ENCODE peak calls at places on chromosomes 4 and X, in six cellular contexts. G is HFFc6, O is AG09309, N is adipocyte, E is WTC11, X is GF-D8. M is an unnamed sample.
A peak's percentile ranks its signal among the peaks of the same experiment; 100 is the strongest.

GRCh38 chr4:124641715-124642380 is 70.7 kb downstream of the ANKRD50 start:
- DNase-seq in X (no peak), E (no peak), G (peak; percentile 83), N (peak; percentile 74), O (peak; percentile 47), M (peak; percentile 97)

GRCh38 chr4:4594531-4594930 is 52.7 kb upstream of the STX18 start:
- DNase-seq in O (no peak), E (no peak), G (no peak), X (no peak), N (no peak), M (no peak)

GRCh38 chr4:55503164-55503563 is 43.5 kb downstream of the CLOCK start:
- DNase-seq in O (peak; percentile 24), N (peak; percentile 62), G (peak; percentile 79), X (no peak), E (no peak), M (peak; percentile 77)

GRCh38 chr4:95255396-95256107 is 293.2 kb downstream of the UNC5C start:
- DNase-seq in X (no peak), E (no peak), G (no peak), N (peak; percentile 74), O (no peak), M (peak; percentile 59)

GRCh38 chrX:16822723-16823122 is 36.5 kb downstream of the TXLNG start:
- DNase-seq in N (peak; percentile 31), E (no peak), O (no peak), G (peak; percentile 68), X (no peak), M (peak; percentile 56)

GRCh38 chrX:154490021-154490413 is 412 bp downstream of the SLC10A3 start:
- DNase-seq in O (no peak), E (no peak), G (peak; percentile 32), X (no peak), N (peak; percentile 51), M (peak; percentile 18)

GRCh38 chr4:152160236-152160800 is 375.6 kb downstream of the FBXW7 start:
- DNase-seq in O (no peak), X (no peak), N (no peak), G (no peak), E (no peak), M (peak; percentile 69)

GRCh38 chr4:24470681-24471622 is 113.4 kb downstream of the DHX15 start:
- DNase-seq in G (no peak), O (no peak), N (peak; percentile 69), E (peak; percentile 27), X (no peak), M (peak; percentile 32)

GRCh38 chr4:53005808-53006207 is 143.7 kb downstream of the RASL11B start:
- DNase-seq in G (no peak), E (no peak), X (no peak), O (no peak), N (no peak), M (no peak)

GRCh38 chrX:54891573-54891972 is 29.1 kb upstream of the TRO start:
- DNase-seq in E (no peak), X (peak; percentile 1), N (peak; percentile 55), G (peak; percentile 18), O (peak; percentile 2), M (peak; percentile 51)

GRCh38 chr4:38088321-38088720 is 128.1 kb downstream of the PTTG2 start:
- DNase-seq in N (no peak), O (no peak), G (no peak), X (no peak), E (no peak), M (no peak)

GRCh38 chr4:122612540-122612939 is 8.3 kb downstream of the IL21 start:
- DNase-seq in X (no peak), O (no peak), G (no peak), N (no peak), E (no peak), M (peak; percentile 76)

GRCh38 chr4:40749717-40750460 is at the start of gene NSUN7:
- DNase-seq in E (peak; percentile 95), O (no peak), X (no peak), N (peak; percentile 49), G (no peak), M (peak; percentile 64)

GRCh38 chr4:40264995-40265909 is 68.4 kb downstream of the RHOH start:
- DNase-seq in O (no peak), X (peak; percentile 53), G (no peak), E (peak; percentile 31), N (no peak), M (no peak)

GRCh38 chr4:147789596-147789995 is 57.7 kb downstream of the ARHGAP10 start:
- DNase-seq in N (no peak), G (no peak), E (no peak), O (no peak), X (no peak), M (no peak)

GRCh38 chrX:68808686-68809357 is 20.0 kb upstream of the EFNB1 start:
- DNase-seq in G (peak; percentile 15), N (peak; percentile 38), O (no peak), E (peak; percentile 21), X (no peak), M (no peak)

GRCh38 chr4:21450331-21450730 is 498.2 kb downstream of the KCNIP4 start:
- DNase-seq in G (no peak), E (no peak), O (no peak), X (no peak), N (no peak), M (no peak)

GRCh38 chr4:100288167-100288566 is 97.9 kb upstream of the DDIT4L start:
- DNase-seq in O (no peak), E (no peak), X (no peak), N (no peak), G (peak; percentile 77), M (peak; percentile 80)

GRCh38 chr4:186724048-186724860 is 598 bp upstream of the FAT1 start:
- DNase-seq in G (no peak), O (no peak), X (no peak), E (peak; percentile 72), N (peak; percentile 86), M (peak; percentile 29)

GRCh38 chr4:125368161-125368560 is 53.4 kb downstream of the FAT4 start:
- DNase-seq in X (no peak), G (peak; percentile 20), O (no peak), E (no peak), N (peak; percentile 83), M (peak; percentile 9)

GRCh38 chrX:148537556-148538182 is 37.3 kb downstream of the AFF2 start:
- DNase-seq in X (no peak), E (no peak), G (no peak), O (no peak), N (no peak), M (no peak)

GRCh38 chrX:153953342-153953830 is 8.9 kb upstream of the RENBP start:
- DNase-seq in G (peak; percentile 17), X (no peak), E (peak; percentile 82), O (no peak), N (peak; percentile 74), M (peak; percentile 44)

GRCh38 chr4:10168151-10168550 is 51.6 kb upstream of the WDR1 start:
- DNase-seq in E (no peak), N (no peak), G (no peak), X (no peak), O (no peak), M (no peak)

GRCh38 chrX:45801554-45801953 is 600.9 kb upstream of the DIPK2B start:
- DNase-seq in N (peak; percentile 63), E (no peak), O (no peak), G (no peak), X (no peak), M (peak; percentile 38)

GRCh38 chrX:104566921-104567501 is 1.0 kb downstream of the IL1RAPL2 start:
- DNase-seq in O (no peak), G (no peak), X (no peak), N (no peak), E (peak; percentile 17), M (peak; percentile 0)

GRCh38 chrX:45771560-45772340 is 571.1 kb upstream of the DIPK2B start:
- DNase-seq in X (no peak), O (no peak), G (peak; percentile 58), N (peak; percentile 71), E (no peak), M (peak; percentile 60)

GRCh38 chr4:148565801-148566200 is 123.6 kb upstream of the NR3C2 start:
- DNase-seq in O (no peak), E (no peak), G (no peak), X (no peak), N (no peak), M (no peak)

GRCh38 chr4:46922205-46922604 is 13.2 kb upstream of the COX7B2 start:
- DNase-seq in N (no peak), E (no peak), G (no peak), O (no peak), X (no peak), M (no peak)

GRCh38 chrX:3160771-3161170 is 119.5 kb downstream of the ARSF start:
- DNase-seq in G (no peak), O (no peak), X (no peak), E (no peak), N (no peak), M (no peak)